ENCODE peak calls at places on chromosomes 13 and 19, in seven cellular contexts. K is right atrium auricular region, A is astrocyte of the cerebellum, T is H7, X is fibroblast of pulmonary artery, F is AG10803, N is stomach. C is an unnamed sample.

GRCh38 chr19:18435185-18435841 is 2.6 kb downstream of the ISYNA1 start:
- DNase-seq in K (no peak), A (no peak), T (no peak), X (no peak), F (no peak), N (no peak), C (no peak)

GRCh38 chr19:58181902-58182576 is 822 bp upstream of the ZNF274 start:
- DNase-seq in K (no peak), A (no peak), T (peak), X (peak), F (peak), N (peak), C (peak)

GRCh38 chr13:37418490-37418889 is 180.1 kb downstream of the POSTN start:
- DNase-seq in K (no peak), A (no peak), T (no peak), X (peak), F (peak), N (no peak), C (no peak)

GRCh38 chr13:113845723-113846638 is 17.9 kb downstream of the GAS6 start:
- DNase-seq in K (no peak), A (no peak), T (peak), X (no peak), F (no peak), N (no peak), C (no peak)

GRCh38 chr19:35517342-35517741 is 3.9 kb upstream of the DMKN start:
- DNase-seq in K (no peak), A (no peak), T (no peak), X (no peak), F (no peak), N (no peak), C (no peak)

GRCh38 chr13:112760931-112761330 is 71.1 kb downstream of the ATP11A start:
- DNase-seq in K (no peak), A (no peak), T (no peak), X (no peak), F (no peak), N (no peak), C (no peak)

GRCh38 chr13:32905864-32906180 is 110.4 kb upstream of the KL start:
- DNase-seq in K (no peak), A (peak), T (no peak), X (peak), F (peak), N (no peak), C (no peak)

GRCh38 chr13:82147526-82147925 is 1734.7 kb downstream of the SLITRK1 start:
- DNase-seq in K (no peak), A (no peak), T (no peak), X (peak), F (no peak), N (no peak), C (no peak)

GRCh38 chr19:4800591-4801081 is 9.1 kb downstream of the FEM1A start:
- DNase-seq in K (no peak), A (no peak), T (peak), X (no peak), F (no peak), N (peak), C (no peak)

GRCh38 chr19:18717601-18718000 is 34.1 kb downstream of the CRTC1 start:
- DNase-seq in K (no peak), A (no peak), T (no peak), X (no peak), F (no peak), N (no peak), C (no peak)

GRCh38 chr19:4970558-4971423 is 1.9 kb downstream of the KDM4B start:
- DNase-seq in K (no peak), A (no peak), T (peak), X (no peak), F (no peak), N (peak), C (peak)

GRCh38 chr19:17340302-17340870 is 3.0 kb downstream of the GTPBP3 start:
- DNase-seq in K (no peak), A (no peak), T (peak), X (no peak), F (no peak), N (peak), C (no peak)

GRCh38 chr19:5103061-5103701 is 134.3 kb downstream of the KDM4B start:
- DNase-seq in K (peak), A (peak), T (no peak), X (peak), F (peak), N (peak), C (peak)

GRCh38 chr19:58450836-58451357 is 525 bp upstream of the ZNF324B start:
- DNase-seq in K (no peak), A (no peak), T (no peak), X (no peak), F (no peak), N (no peak), C (peak)

GRCh38 chr13:97856001-97856675 is 97.3 kb upstream of the IPO5 start:
- DNase-seq in K (no peak), A (no peak), T (peak), X (peak), F (peak), N (no peak), C (no peak)

GRCh38 chr19:33373701-33374405 is at the start of gene CEBPG:
- DNase-seq in K (no peak), A (no peak), T (peak), X (peak), F (peak), N (peak), C (peak)

GRCh38 chr13:30737511-30738342 is 2.4 kb downstream of the ALOX5AP start:
- DNase-seq in K (no peak), A (no peak), T (no peak), X (no peak), F (no peak), N (no peak), C (no peak)

GRCh38 chr13:63448654-63449053 is 2033.0 kb upstream of the PCDH20 start:
- DNase-seq in K (no peak), A (no peak), T (no peak), X (no peak), F (no peak), N (no peak), C (no peak)

GRCh38 chr19:42594617-42595489 is at the start of gene CEACAM8:
- DNase-seq in K (no peak), A (no peak), T (no peak), X (no peak), F (no peak), N (no peak), C (no peak)

GRCh38 chr19:1844536-1845515 is 3.5 kb downstream of the REXO1 start:
- DNase-seq in K (no peak), A (no peak), T (no peak), X (no peak), F (no peak), N (no peak), C (no peak)

GRCh38 chr19:1845642-1846041 is 2.6 kb downstream of the REXO1 start:
- DNase-seq in K (no peak), A (no peak), T (no peak), X (no peak), F (no peak), N (no peak), C (no peak)

GRCh38 chr19:1847684-1848398 is 442 bp downstream of the REXO1 start:
- DNase-seq in K (no peak), A (no peak), T (peak), X (peak), F (peak), N (no peak), C (peak)

GRCh38 chr19:1847348-1847683 is 967 bp downstream of the REXO1 start:
- DNase-seq in K (no peak), A (no peak), T (no peak), X (no peak), F (peak), N (no peak), C (no peak)

DNA sequence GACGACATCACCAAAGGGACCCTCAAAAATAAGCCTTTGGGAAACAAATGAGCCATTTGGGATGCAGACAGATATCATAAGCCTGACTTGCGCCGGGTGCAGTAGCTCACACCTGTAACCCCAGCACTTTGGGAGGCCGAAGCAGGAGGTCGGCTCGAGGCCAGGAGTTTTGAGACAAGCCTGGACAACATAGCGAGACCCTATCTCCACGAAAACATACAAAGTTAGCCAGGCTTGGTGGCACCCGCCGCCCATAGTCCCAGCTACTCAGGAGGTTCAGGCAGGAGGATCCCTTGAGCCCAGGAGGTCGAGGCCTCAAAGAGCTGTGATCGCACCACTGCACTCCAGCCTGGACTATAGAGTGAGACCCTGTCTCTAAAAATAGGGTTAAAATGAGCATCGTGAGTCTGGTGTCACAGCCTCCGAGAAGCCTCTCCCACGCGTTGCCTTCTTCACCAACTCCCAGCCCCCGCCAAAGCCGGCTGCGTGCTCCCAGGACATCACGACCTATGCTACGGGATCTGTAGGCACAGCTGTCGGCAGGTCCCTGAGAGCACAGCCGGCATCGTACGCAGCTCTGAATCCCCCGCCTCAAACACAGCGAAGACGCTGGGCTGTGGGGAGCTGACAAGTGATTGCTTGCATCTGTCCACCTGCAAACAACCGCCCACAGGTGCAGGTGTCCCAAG is 1.6 kb downstream of the REXO1 start:
- DNase-seq in K (no peak), A (no peak), T (no peak), X (no peak), F (no peak), N (no peak), C (no peak)
- H3K4me3 ChIP-seq in K (peak), A (peak), T (no peak), X (peak), F (peak), N (peak), C (peak)

GRCh38 chr19:9914315-9915207 is 21.8 kb downstream of the OLFM2 start:
- DNase-seq in K (peak), A (no peak), T (peak), X (peak), F (peak), N (peak), C (peak)

GRCh38 chr19:9911524-9911923 is 24.8 kb downstream of the OLFM2 start:
- DNase-seq in K (no peak), A (no peak), T (no peak), X (no peak), F (no peak), N (no peak), C (no peak)

GRCh38 chr19:9912551-9913236 is 23.6 kb downstream of the OLFM2 start:
- DNase-seq in K (no peak), A (no peak), T (peak), X (no peak), F (no peak), N (no peak), C (no peak)

GRCh38 chr19:9914001-9914314 is 22.4 kb downstream of the OLFM2 start:
- DNase-seq in K (no peak), A (no peak), T (peak), X (no peak), F (no peak), N (no peak), C (no peak)

DNA sequence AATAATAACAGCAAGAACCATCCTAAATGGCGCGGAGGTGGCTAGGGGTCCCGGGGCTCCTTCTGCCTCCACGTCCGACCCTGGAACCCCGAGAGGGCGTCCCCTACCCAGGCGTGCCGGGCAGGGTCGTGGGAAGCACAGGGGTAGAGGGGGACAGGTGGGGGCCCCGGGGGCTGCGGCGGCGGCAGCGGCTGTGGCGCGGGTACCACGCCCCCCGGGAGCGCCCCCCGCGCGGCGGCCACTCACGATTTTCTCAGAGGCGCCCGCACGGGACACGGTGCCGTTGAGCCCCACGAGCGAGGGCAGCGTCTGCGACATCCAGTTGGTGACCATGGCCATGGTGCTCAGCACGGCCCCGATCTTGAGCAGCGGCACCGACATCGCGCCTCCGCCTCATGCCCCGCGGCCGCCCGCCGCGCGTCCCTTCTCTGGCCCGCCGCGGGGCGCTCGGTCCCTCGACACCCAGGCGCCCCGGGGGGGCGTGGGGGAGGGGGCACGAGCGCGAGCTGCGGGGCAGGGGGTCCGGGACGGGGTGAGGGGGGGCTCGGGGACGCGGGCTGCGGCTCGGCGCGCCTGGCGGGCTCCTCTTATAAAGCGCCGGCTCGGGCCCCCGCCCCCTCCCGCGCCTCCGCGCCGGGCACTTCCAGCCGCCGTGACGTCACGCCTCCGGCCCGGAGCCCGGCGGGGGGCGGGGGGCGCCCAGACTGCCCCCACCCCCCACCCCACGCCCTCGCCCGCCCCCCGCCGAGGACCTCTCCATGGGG is 22.9 kb downstream of the OLFM2 start:
- DNase-seq in K (no peak), A (no peak), T (peak), X (no peak), F (no peak), N (peak), C (no peak)
- H3K4me3 ChIP-seq in K (peak), A (peak), T (peak), X (peak), F (peak), N (peak), C (no peak)

GRCh38 chr19:55157064-55157908 is at the start of gene TNNI3:
- DNase-seq in K (no peak), A (no peak), T (peak), X (no peak), F (no peak), N (no peak), C (no peak)
- H3K4me3 ChIP-seq in K (peak), A (no peak), T (peak), X (no peak), F (no peak), N (no peak), C (no peak)

GRCh38 chr13:53276265-53276664 is 247.7 kb downstream of the OLFM4 start:
- DNase-seq in K (no peak), A (no peak), T (peak), X (no peak), F (no peak), N (no peak), C (no peak)
- H3K4me3 ChIP-seq in K (no peak), A (no peak), T (no peak), X (no peak), F (no peak), N (no peak), C (no peak)

DNA sequence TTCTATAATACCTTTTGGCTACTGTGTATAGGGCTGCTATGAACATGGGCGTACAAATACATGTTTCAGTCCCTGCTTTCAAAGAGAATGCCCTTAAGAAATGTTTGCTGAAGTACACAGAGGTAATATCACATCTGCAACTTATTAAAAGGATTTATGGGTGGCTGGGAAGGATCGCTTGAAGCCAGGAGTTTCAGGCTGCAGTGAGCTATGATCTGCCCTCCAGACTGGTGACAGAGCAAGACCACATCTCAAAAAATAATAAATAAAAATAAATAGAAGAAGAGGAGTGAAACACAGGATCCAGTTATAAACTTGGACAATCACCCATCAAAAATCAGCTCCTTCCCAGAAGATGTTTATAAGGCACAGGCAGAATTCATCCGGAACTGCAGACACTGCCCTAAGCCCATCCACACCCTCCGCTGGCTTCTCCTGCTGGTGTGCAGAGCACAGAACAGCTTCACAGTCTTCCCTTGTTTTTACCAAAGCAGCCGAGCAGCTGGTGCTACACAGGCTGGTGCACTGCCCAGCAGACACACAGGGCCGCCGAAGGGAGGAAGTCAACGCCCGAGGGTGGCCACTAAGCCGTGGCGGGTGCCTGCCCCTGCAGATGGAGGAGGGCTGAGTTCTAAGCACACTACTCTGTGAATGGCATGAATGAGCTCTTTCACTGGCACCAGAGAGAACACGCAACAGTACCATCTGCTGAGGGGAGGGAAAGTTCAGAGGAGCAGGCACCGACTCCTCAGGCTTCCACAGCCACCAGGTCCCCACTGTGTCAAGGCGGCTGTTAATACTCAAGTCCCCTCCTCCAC is 44.0 kb downstream of the BRD4 start:
- DNase-seq in K (no peak), A (no peak), T (no peak), X (no peak), F (peak), N (peak), C (peak)
- H3K4me3 ChIP-seq in K (no peak), A (no peak), T (no peak), X (no peak), F (peak), N (peak), C (no peak)

DNA sequence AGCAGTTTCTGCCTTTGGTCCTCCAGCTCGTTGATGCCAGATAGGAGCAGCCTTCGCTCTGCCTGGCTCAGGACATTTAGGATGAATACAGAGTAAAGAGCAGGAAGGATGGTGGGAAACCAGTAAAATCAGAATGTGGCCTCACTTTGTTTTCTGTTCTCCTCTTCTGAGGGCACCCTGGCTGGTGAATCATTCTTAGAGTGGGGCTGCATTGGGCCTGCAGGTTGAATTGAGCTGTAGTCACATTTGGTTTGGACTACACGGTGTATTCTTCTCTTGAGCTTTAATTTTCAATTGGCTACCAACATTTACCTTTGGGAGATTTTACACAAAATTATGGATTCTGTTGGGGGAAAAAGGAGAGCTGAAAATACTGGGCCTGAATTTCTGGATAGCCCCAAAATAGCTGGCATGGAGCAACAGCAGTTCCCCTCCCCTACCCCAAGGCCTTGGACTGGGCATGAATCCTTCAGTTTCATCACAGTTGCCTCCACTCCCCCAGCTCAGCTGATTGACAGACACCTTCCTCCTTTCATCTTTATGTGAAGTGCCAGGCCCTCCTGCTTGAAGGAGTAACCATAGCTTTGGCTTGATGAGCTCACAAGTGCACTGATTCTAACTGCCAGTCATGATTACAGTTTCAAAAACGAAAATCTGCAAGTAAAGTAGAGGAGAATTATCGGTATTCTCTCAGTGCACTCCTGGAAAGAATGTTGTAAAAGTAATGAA is 24.3 kb downstream of the ERCC5 start:
- DNase-seq in K (no peak), A (no peak), T (peak), X (no peak), F (no peak), N (no peak), C (no peak)
- H3K4me3 ChIP-seq in K (no peak), A (no peak), T (no peak), X (no peak), F (no peak), N (no peak), C (no peak)

C was measured in endothelial cell of umbilical vein.